ENCODE peak calls at places on chromosomes 11 and 22, in four cellular contexts. One of them, this sample, is unnamed.

GRCh38 chr22:17845790-17846189 is 71.5 kb upstream of the BID start:
- DNase-seq in left cardiac atrium: no peak
- DNase-seq in Caco-2: no peak
- DNase-seq in effector memory CD4-positive, alpha-beta T cell: no peak
- DNase-seq in this sample: no peak

GRCh38 chr11:103811870-103812509 is 224.4 kb upstream of the DDI1 start:
- DNase-seq in effector memory CD4-positive, alpha-beta T cell: no peak
- DNase-seq in left cardiac atrium: no peak
- DNase-seq in Caco-2: no peak
- DNase-seq in this sample: peak

GRCh38 chr11:45333023-45333422 is 46.9 kb upstream of the SYT13 start:
- DNase-seq in left cardiac atrium: no peak
- DNase-seq in Caco-2: no peak
- DNase-seq in effector memory CD4-positive, alpha-beta T cell: no peak
- DNase-seq in this sample: no peak

GRCh38 chr11:5280582-5281102 is 10.9 kb upstream of the HBE1 start:
- DNase-seq in effector memory CD4-positive, alpha-beta T cell: no peak
- DNase-seq in Caco-2: peak
- DNase-seq in left cardiac atrium: peak
- DNase-seq in this sample: peak

GRCh38 chr22:33535937-33536875 is 384.1 kb downstream of the LARGE1 start:
- DNase-seq in left cardiac atrium: no peak
- DNase-seq in effector memory CD4-positive, alpha-beta T cell: no peak
- DNase-seq in Caco-2: no peak
- DNase-seq in this sample: no peak

GRCh38 chr11:18769802-18770456 is 21.7 kb downstream of the PTPN5 start:
- DNase-seq in effector memory CD4-positive, alpha-beta T cell: no peak
- DNase-seq in Caco-2: no peak
- DNase-seq in left cardiac atrium: no peak
- DNase-seq in this sample: peak

GRCh38 chr22:41410311-41410751 is 28.6 kb downstream of the TEF start:
- DNase-seq in effector memory CD4-positive, alpha-beta T cell: no peak
- DNase-seq in left cardiac atrium: peak
- DNase-seq in Caco-2: no peak
- DNase-seq in this sample: no peak

GRCh38 chr11:66883021-66883968 is 26.4 kb downstream of the LRFN4 start:
- DNase-seq in effector memory CD4-positive, alpha-beta T cell: peak
- DNase-seq in left cardiac atrium: peak
- DNase-seq in Caco-2: peak
- DNase-seq in this sample: peak

GRCh38 chr11:114261791-114262190 is 34.4 kb upstream of the NNMT start:
- DNase-seq in Caco-2: no peak
- DNase-seq in effector memory CD4-positive, alpha-beta T cell: no peak
- DNase-seq in left cardiac atrium: no peak
- DNase-seq in this sample: no peak

GRCh38 chr22:48258841-48259240 is 1496.4 kb downstream of the TBC1D22A start:
- DNase-seq in Caco-2: no peak
- DNase-seq in effector memory CD4-positive, alpha-beta T cell: no peak
- DNase-seq in left cardiac atrium: no peak
- DNase-seq in this sample: no peak

GRCh38 chr11:130737866-130738431 is 178.3 kb downstream of the SNX19 start:
- DNase-seq in Caco-2: no peak
- DNase-seq in effector memory CD4-positive, alpha-beta T cell: no peak
- DNase-seq in left cardiac atrium: peak
- DNase-seq in this sample: peak

GRCh38 chr11:116640641-116641402 is 132.0 kb downstream of the BUD13 start:
- DNase-seq in left cardiac atrium: no peak
- DNase-seq in Caco-2: no peak
- DNase-seq in effector memory CD4-positive, alpha-beta T cell: no peak
- DNase-seq in this sample: no peak

GRCh38 chr11:90639687-90640086 is 416.8 kb upstream of the CHORDC1 start:
- DNase-seq in Caco-2: no peak
- DNase-seq in left cardiac atrium: no peak
- DNase-seq in effector memory CD4-positive, alpha-beta T cell: no peak
- DNase-seq in this sample: peak

GRCh38 chr11:61545341-61545740 is 35.5 kb downstream of the SYT7 start:
- DNase-seq in left cardiac atrium: no peak
- DNase-seq in Caco-2: no peak
- DNase-seq in effector memory CD4-positive, alpha-beta T cell: no peak
- DNase-seq in this sample: no peak

GRCh38 chr11:122723576-122723975 is 68.1 kb downstream of the UBASH3B start:
- DNase-seq in Caco-2: no peak
- DNase-seq in effector memory CD4-positive, alpha-beta T cell: no peak
- DNase-seq in left cardiac atrium: no peak
- DNase-seq in this sample: no peak

GRCh38 chr11:23403210-23404185 is 543.2 kb upstream of the CCDC179 start:
- DNase-seq in effector memory CD4-positive, alpha-beta T cell: no peak
- DNase-seq in left cardiac atrium: no peak
- DNase-seq in Caco-2: no peak
- DNase-seq in this sample: no peak

GRCh38 chr22:35914665-35915476 is 113.8 kb downstream of the RBFOX2 start:
- DNase-seq in Caco-2: peak
- DNase-seq in effector memory CD4-positive, alpha-beta T cell: no peak
- DNase-seq in left cardiac atrium: peak
- DNase-seq in this sample: peak

GRCh38 chr22:37273126-37273845 is 9.0 kb upstream of the CYTH4 start:
- DNase-seq in left cardiac atrium: no peak
- DNase-seq in effector memory CD4-positive, alpha-beta T cell: no peak
- DNase-seq in Caco-2: no peak
- DNase-seq in this sample: no peak

GRCh38 chr11:129023968-129024676 is 81.5 kb upstream of the TP53AIP1 start:
- DNase-seq in left cardiac atrium: no peak
- DNase-seq in effector memory CD4-positive, alpha-beta T cell: no peak
- DNase-seq in Caco-2: peak
- DNase-seq in this sample: peak

GRCh38 chr22:41936894-41937169 is 10.1 kb downstream of the CENPM start:
- DNase-seq in effector memory CD4-positive, alpha-beta T cell: no peak
- DNase-seq in left cardiac atrium: no peak
- DNase-seq in Caco-2: no peak
- DNase-seq in this sample: no peak